ENCODE peak calls at places on chromosome 12, in six cellular contexts. I, V, X, Q, U and Z are unnamed samples.

GRCh38 chr12:65667932-65668331 is 156.4 kb upstream of the HMGA2 start:
- DNase-seq in I (no peak), V (no peak), X (no peak), Q (no peak), U (no peak), Z (no peak)

GRCh38 chr12:42474391-42474790 is 115.2 kb downstream of the PRICKLE1 start:
- DNase-seq in I (peak), V (no peak), X (peak), Q (no peak), U (no peak), Z (no peak)

GRCh38 chr12:6699989-6700645 is 498 bp downstream of the PIANP start:
- DNase-seq in I (no peak), V (peak), X (no peak), Q (no peak), U (peak), Z (no peak)

GRCh38 chr12:120879102-120879501 is 25.1 kb downstream of the SPPL3 start:
- DNase-seq in I (no peak), V (peak), X (no peak), Q (no peak), U (no peak), Z (no peak)

GRCh38 chr12:64895541-64895940 is 71.1 kb downstream of the TBC1D30 start:
- DNase-seq in I (peak), V (no peak), X (no peak), Q (no peak), U (no peak), Z (no peak)

GRCh38 chr12:14607561-14607960 is 39.9 kb upstream of the PLBD1 start:
- DNase-seq in I (no peak), V (no peak), X (no peak), Q (no peak), U (no peak), Z (no peak)

GRCh38 chr12:4112734-4113396 is 160.7 kb upstream of the CCND2 start:
- DNase-seq in I (no peak), V (no peak), X (no peak), Q (no peak), U (no peak), Z (no peak)

GRCh38 chr12:77406131-77406905 is 340.9 kb upstream of the E2F7 start:
- DNase-seq in I (no peak), V (no peak), X (no peak), Q (no peak), U (no peak), Z (no peak)

GRCh38 chr12:4974217-4974616 is 64.5 kb downstream of the KCNA1 start:
- DNase-seq in I (no peak), V (no peak), X (no peak), Q (no peak), U (peak), Z (no peak)

GRCh38 chr12:124915249-124916236 is 1.1 kb upstream of the UBC start:
- DNase-seq in I (peak), V (no peak), X (peak), Q (no peak), U (peak), Z (peak)

GRCh38 chr12:93154753-93155475 is 222.8 kb upstream of the NUDT4 start:
- DNase-seq in I (no peak), V (no peak), X (no peak), Q (no peak), U (no peak), Z (no peak)

GRCh38 chr12:65492997-65493892 is 214.8 kb downstream of the MSRB3 start:
- DNase-seq in I (no peak), V (no peak), X (no peak), Q (no peak), U (no peak), Z (no peak)

GRCh38 chr12:81417056-81417455 is 339.2 kb downstream of the ACSS3 start:
- DNase-seq in I (no peak), V (no peak), X (no peak), Q (no peak), U (no peak), Z (no peak)

GRCh38 chr12:104230704-104231103 is 15.1 kb downstream of the TXNRD1 start:
- DNase-seq in I (no peak), V (no peak), X (no peak), Q (no peak), U (no peak), Z (no peak)